ENCODE peak calls at places on chromosomes 12 and 14, in eight cellular contexts. L is ovary, N is Peyer's patch, U is Calu3, Y is GM12865, Z is fibroblast of the aortic adventitia, H is natural killer cell, O is transverse colon. E is an unnamed sample.

GRCh38 chr12:53098354-53098981 is 1.0 kb downstream of the IGFBP6 start:
- DNase-seq in L (peak; percentile 65), N (no peak), U (peak; percentile 18), Y (no peak), Z (peak; percentile 80), H (no peak), O (peak; percentile 22), E (no peak)

GRCh38 chr12:57899010-57899662 is 42.2 kb upstream of the ATP23 start:
- DNase-seq in L (peak; percentile 67), N (peak; percentile 83), U (peak; percentile 39), Y (peak; percentile 94), Z (peak; percentile 77), H (peak; percentile 56), O (peak; percentile 73), E (no peak)

GRCh38 chr12:466039-466438 is 6.3 kb downstream of the B4GALNT3 start:
- DNase-seq in L (no peak), N (no peak), U (no peak), Y (no peak), Z (peak; percentile 15), H (no peak), O (peak; percentile 68), E (no peak)

GRCh38 chr14:69481815-69482568 is 2.5 kb upstream of the PLEKHD1 start:
- DNase-seq in L (no peak), N (no peak), U (no peak), Y (peak; percentile 82), Z (no peak), H (no peak), O (no peak), E (no peak)

GRCh38 chr12:110248096-110248447 is 33.0 kb upstream of the ATP2A2 start:
- DNase-seq in L (no peak), N (no peak), U (peak; percentile 54), Y (no peak), Z (no peak), H (no peak), O (no peak), E (no peak)

GRCh38 chr14:81465507-81466228 is 65.5 kb upstream of the STON2 start:
- DNase-seq in L (no peak), N (no peak), U (no peak), Y (no peak), Z (no peak), H (no peak), O (no peak), E (no peak)

GRCh38 chr12:54578778-54579177 is 9.7 kb downstream of the PPP1R1A start:
- DNase-seq in L (no peak), N (no peak), U (no peak), Y (no peak), Z (no peak), H (no peak), O (no peak), E (no peak)

GRCh38 chr12:119835068-119835467 is 42.1 kb downstream of the CIT start:
- DNase-seq in L (no peak), N (no peak), U (no peak), Y (no peak), Z (peak; percentile 22), H (no peak), O (no peak), E (no peak)

GRCh38 chr12:77720258-77720657 is 110.4 kb upstream of the NAV3 start:
- DNase-seq in L (no peak), N (no peak), U (no peak), Y (no peak), Z (no peak), H (no peak), O (no peak), E (no peak)

GRCh38 chr12:65667932-65668331 is 156.4 kb upstream of the HMGA2 start:
- DNase-seq in L (no peak), N (no peak), U (no peak), Y (no peak), Z (no peak), H (no peak), O (no peak), E (no peak)

GRCh38 chr12:108180255-108181094 is 51.4 kb downstream of the WSCD2 start:
- DNase-seq in L (no peak), N (no peak), U (no peak), Y (peak; percentile 47), Z (no peak), H (no peak), O (no peak), E (no peak)

GRCh38 chr14:50828738-50829471 is 2.1 kb downstream of the NIN start:
- DNase-seq in L (no peak), N (no peak), U (no peak), Y (no peak), Z (no peak), H (no peak), O (no peak), E (no peak)

GRCh38 chr12:114163766-114164165 is 197.6 kb upstream of the RBM19 start:
- DNase-seq in L (no peak), N (no peak), U (no peak), Y (no peak), Z (peak; percentile 16), H (no peak), O (no peak), E (no peak)

GRCh38 chr14:36604757-36605505 is 22.5 kb upstream of the NKX2-8 start:
- DNase-seq in L (no peak), N (peak; percentile 66), U (peak; percentile 68), Y (peak; percentile 73), Z (peak; percentile 79), H (no peak), O (peak; percentile 40), E (peak; percentile 49)

GRCh38 chr12:16473610-16474326 is 126.3 kb downstream of the MGST1 start:
- DNase-seq in L (no peak), N (no peak), U (no peak), Y (no peak), Z (peak; percentile 59), H (no peak), O (no peak), E (no peak)

GRCh38 chr12:571795-572531 is 91.3 kb downstream of the NINJ2 start:
- DNase-seq in L (no peak), N (peak; percentile 45), U (no peak), Y (no peak), Z (no peak), H (no peak), O (no peak), E (no peak)

GRCh38 chr14:55580401-55581010 is 499 bp downstream of the KTN1 start:
- DNase-seq in L (peak; percentile 57), N (peak; percentile 77), U (peak; percentile 40), Y (peak; percentile 65), Z (no peak), H (peak; percentile 53), O (peak; percentile 47), E (peak; percentile 66)

GRCh38 chr12:52007158-52007921 is 594 bp downstream of the TAMALIN start:
- DNase-seq in L (peak; percentile 75), N (peak; percentile 83), U (no peak), Y (no peak), Z (no peak), H (peak; percentile 65), O (peak; percentile 50), E (no peak)

GRCh38 chr14:23406244-23406643 is 1.8 kb downstream of the MYH6 start:
- DNase-seq in L (no peak), N (no peak), U (no peak), Y (peak; percentile 24), Z (no peak), H (no peak), O (no peak), E (no peak)

GRCh38 chr14:52013984-52014600 is 24.7 kb downstream of the RTRAF start:
- DNase-seq in L (no peak), N (no peak), U (peak; percentile 10), Y (no peak), Z (no peak), H (no peak), O (no peak), E (peak; percentile 44)
- TF ChIP-seq CTCF in L (no peak), N (no peak), U (no peak), Y (no peak), Z (peak; percentile 16), H (no peak), O (no peak), E (peak; percentile 40)

GRCh38 chr12:47707355-47707754 is 1.5 kb upstream of the RPAP3 start:
- DNase-seq in L (no peak), N (no peak), U (no peak), Y (no peak), Z (no peak), H (no peak), O (no peak), E (no peak)

GRCh38 chr12:47705239-47705570 is 625 bp downstream of the RPAP3 start:
- DNase-seq in L (no peak), N (no peak), U (no peak), Y (no peak), Z (no peak), H (no peak), O (no peak), E (no peak)

GRCh38 chr12:47707905-47708543 is 2.2 kb upstream of the RPAP3 start:
- DNase-seq in L (no peak), N (no peak), U (no peak), Y (no peak), Z (no peak), H (no peak), O (no peak), E (no peak)

GRCh38 chr12:47704719-47705118 is 1.1 kb downstream of the RPAP3 start:
- DNase-seq in L (no peak), N (no peak), U (no peak), Y (no peak), Z (no peak), H (no peak), O (no peak), E (no peak)

DNA sequence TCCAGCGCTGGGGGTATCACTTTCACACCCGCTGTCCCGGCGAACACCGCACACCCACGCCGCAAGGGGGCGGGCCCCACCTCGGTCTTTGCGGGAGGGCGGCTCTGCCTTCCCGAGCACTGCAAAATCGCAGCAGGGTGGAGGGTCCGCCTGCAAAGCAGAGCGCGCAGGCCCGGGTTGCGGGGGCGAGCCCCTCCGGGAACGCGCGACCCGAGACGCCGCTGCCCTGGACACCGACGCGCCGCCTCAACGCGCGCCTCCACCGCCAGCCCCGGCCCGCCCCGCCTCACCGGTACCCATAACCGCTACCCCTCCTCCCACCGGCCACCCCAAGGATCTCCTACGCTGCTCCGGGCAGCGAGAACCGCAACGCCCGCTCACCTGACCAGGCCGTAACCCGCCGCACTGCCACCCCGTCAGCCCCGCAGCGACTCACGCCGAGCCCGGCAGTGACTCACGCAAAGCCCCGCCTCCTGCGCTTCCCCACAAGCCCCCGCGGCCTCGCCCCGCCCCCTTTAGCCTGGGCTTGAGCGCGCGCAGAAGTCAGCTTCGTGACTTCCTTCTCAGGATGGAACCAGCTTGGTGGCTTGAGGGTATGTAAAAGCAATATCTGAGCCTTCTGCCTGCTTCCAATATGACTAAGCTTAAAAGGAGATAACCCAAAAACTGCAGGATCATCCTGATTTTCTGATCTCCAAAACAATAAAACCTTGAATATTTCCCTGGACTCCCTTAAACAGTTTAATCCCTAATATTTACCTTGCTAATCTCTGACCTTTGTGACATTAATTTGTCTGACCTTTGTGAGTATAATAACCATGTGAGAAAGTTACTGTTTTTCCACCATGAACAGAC is at the start of gene RPAP3:
- DNase-seq in L (peak; percentile 98), N (peak; percentile 99), U (peak; percentile 95), Y (peak; percentile 97), Z (peak; percentile 85), H (peak; percentile 98), O (peak; percentile 98), E (peak; percentile 99)
- TF ChIP-seq CTCF in L (peak; percentile 87), N (peak; percentile 71), U (peak; percentile 61), Y (peak; percentile 62), Z (peak; percentile 70), H (peak; percentile 51), O (peak; percentile 71), E (peak; percentile 85)

GRCh38 chr12:26719852-26720251 is 113.1 kb downstream of the ITPR2 start:
- DNase-seq in L (no peak), N (no peak), U (no peak), Y (no peak), Z (no peak), H (no peak), O (no peak), E (no peak)
- TF ChIP-seq CTCF in L (no peak), N (no peak), U (no peak), Y (no peak), Z (peak; percentile 32), H (no peak), O (no peak), E (peak; percentile 21)

GRCh38 chr12:63823040-63823439 is 21.5 kb upstream of the SRGAP1 start:
- DNase-seq in L (no peak), N (no peak), U (no peak), Y (no peak), Z (no peak), H (no peak), O (no peak), E (no peak)
- TF ChIP-seq CTCF in L (no peak), N (no peak), U (no peak), Y (no peak), Z (no peak), H (no peak), O (no peak), E (no peak)